ENCODE peak calls at places on chromosomes 4 and X, in seven cellular contexts. One of them, this sample, is unnamed.
A peak's percentile ranks its signal among the peaks of the same experiment; 100 is the strongest.

GRCh38 chrX:71606536-71607216 is 11.6 kb downstream of the CXCR3 start:
- DNase-seq in lower leg skin: no peak
- DNase-seq in activated naive CD8-positive, alpha-beta T cell treated with anti-CD3 and anti-CD28 coated beads, Interleukin-2, amount 50 U/mL, for 24 hours: no peak
- DNase-seq in stimulated activated CD8-positive, alpha-beta memory T cell treated with anti-CD3 and anti-CD28 coated beads, Interleukin-7, amount 100 ng/mL, for 1 hour: no peak
- DNase-seq in AG20443: no peak
- DNase-seq in WTC11: no peak
- DNase-seq in activated T-cell treated with anti-CD3 and anti-CD28 coated beads, Interleukin-2, amount 50 U/mL, for 72 hours: no peak
- DNase-seq in this sample: no peak

GRCh38 chr4:52235775-52236174 is 184.7 kb downstream of the SPATA18 start:
- DNase-seq in lower leg skin: no peak
- DNase-seq in activated naive CD8-positive, alpha-beta T cell treated with anti-CD3 and anti-CD28 coated beads, Interleukin-2, amount 50 U/mL, for 24 hours: no peak
- DNase-seq in stimulated activated CD8-positive, alpha-beta memory T cell treated with anti-CD3 and anti-CD28 coated beads, Interleukin-7, amount 100 ng/mL, for 1 hour: no peak
- DNase-seq in AG20443: no peak
- DNase-seq in WTC11: no peak
- DNase-seq in activated T-cell treated with anti-CD3 and anti-CD28 coated beads, Interleukin-2, amount 50 U/mL, for 72 hours: no peak
- DNase-seq in this sample: no peak

GRCh38 chr4:84697159-84697558 is 114.2 kb downstream of the CDS1 start:
- DNase-seq in lower leg skin: no peak
- DNase-seq in activated naive CD8-positive, alpha-beta T cell treated with anti-CD3 and anti-CD28 coated beads, Interleukin-2, amount 50 U/mL, for 24 hours: no peak
- DNase-seq in stimulated activated CD8-positive, alpha-beta memory T cell treated with anti-CD3 and anti-CD28 coated beads, Interleukin-7, amount 100 ng/mL, for 1 hour: no peak
- DNase-seq in AG20443: no peak
- DNase-seq in WTC11: no peak
- DNase-seq in activated T-cell treated with anti-CD3 and anti-CD28 coated beads, Interleukin-2, amount 50 U/mL, for 72 hours: no peak
- DNase-seq in this sample: no peak

GRCh38 chrX:140508958-140509357 is 4.1 kb upstream of the SOX3 start:
- DNase-seq in lower leg skin: no peak
- DNase-seq in activated naive CD8-positive, alpha-beta T cell treated with anti-CD3 and anti-CD28 coated beads, Interleukin-2, amount 50 U/mL, for 24 hours: no peak
- DNase-seq in stimulated activated CD8-positive, alpha-beta memory T cell treated with anti-CD3 and anti-CD28 coated beads, Interleukin-7, amount 100 ng/mL, for 1 hour: no peak
- DNase-seq in AG20443: no peak
- DNase-seq in WTC11: no peak
- DNase-seq in activated T-cell treated with anti-CD3 and anti-CD28 coated beads, Interleukin-2, amount 50 U/mL, for 72 hours: no peak
- DNase-seq in this sample: no peak

GRCh38 chr4:146916479-146917076 is 29.1 kb downstream of the TTC29 start:
- DNase-seq in lower leg skin: no peak
- DNase-seq in activated naive CD8-positive, alpha-beta T cell treated with anti-CD3 and anti-CD28 coated beads, Interleukin-2, amount 50 U/mL, for 24 hours: no peak
- DNase-seq in stimulated activated CD8-positive, alpha-beta memory T cell treated with anti-CD3 and anti-CD28 coated beads, Interleukin-7, amount 100 ng/mL, for 1 hour: no peak
- DNase-seq in AG20443: peak; percentile 18
- DNase-seq in WTC11: no peak
- DNase-seq in activated T-cell treated with anti-CD3 and anti-CD28 coated beads, Interleukin-2, amount 50 U/mL, for 72 hours: peak; percentile 13
- DNase-seq in this sample: peak; percentile 8

GRCh38 chrX:50905334-50905733 is 5.2 kb upstream of the BMP15 start:
- DNase-seq in lower leg skin: no peak
- DNase-seq in activated naive CD8-positive, alpha-beta T cell treated with anti-CD3 and anti-CD28 coated beads, Interleukin-2, amount 50 U/mL, for 24 hours: peak; percentile 5
- DNase-seq in stimulated activated CD8-positive, alpha-beta memory T cell treated with anti-CD3 and anti-CD28 coated beads, Interleukin-7, amount 100 ng/mL, for 1 hour: no peak
- DNase-seq in AG20443: no peak
- DNase-seq in WTC11: peak; percentile 29
- DNase-seq in activated T-cell treated with anti-CD3 and anti-CD28 coated beads, Interleukin-2, amount 50 U/mL, for 72 hours: peak; percentile 10
- DNase-seq in this sample: no peak

GRCh38 chr4:126268106-126268505 is 953.4 kb downstream of the FAT4 start:
- DNase-seq in lower leg skin: no peak
- DNase-seq in activated naive CD8-positive, alpha-beta T cell treated with anti-CD3 and anti-CD28 coated beads, Interleukin-2, amount 50 U/mL, for 24 hours: no peak
- DNase-seq in stimulated activated CD8-positive, alpha-beta memory T cell treated with anti-CD3 and anti-CD28 coated beads, Interleukin-7, amount 100 ng/mL, for 1 hour: no peak
- DNase-seq in AG20443: no peak
- DNase-seq in WTC11: no peak
- DNase-seq in activated T-cell treated with anti-CD3 and anti-CD28 coated beads, Interleukin-2, amount 50 U/mL, for 72 hours: no peak
- DNase-seq in this sample: no peak

GRCh38 chrX:40573763-40574162 is 7.0 kb upstream of the ATP6AP2 start:
- DNase-seq in lower leg skin: no peak
- DNase-seq in activated naive CD8-positive, alpha-beta T cell treated with anti-CD3 and anti-CD28 coated beads, Interleukin-2, amount 50 U/mL, for 24 hours: peak; percentile 18
- DNase-seq in stimulated activated CD8-positive, alpha-beta memory T cell treated with anti-CD3 and anti-CD28 coated beads, Interleukin-7, amount 100 ng/mL, for 1 hour: no peak
- DNase-seq in AG20443: no peak
- DNase-seq in WTC11: peak; percentile 20
- DNase-seq in activated T-cell treated with anti-CD3 and anti-CD28 coated beads, Interleukin-2, amount 50 U/mL, for 72 hours: peak; percentile 46
- DNase-seq in this sample: peak; percentile 35

GRCh38 chrX:20139966-20140365 is 1.7 kb downstream of the EIF1AX start:
- DNase-seq in lower leg skin: no peak
- DNase-seq in activated naive CD8-positive, alpha-beta T cell treated with anti-CD3 and anti-CD28 coated beads, Interleukin-2, amount 50 U/mL, for 24 hours: no peak
- DNase-seq in stimulated activated CD8-positive, alpha-beta memory T cell treated with anti-CD3 and anti-CD28 coated beads, Interleukin-7, amount 100 ng/mL, for 1 hour: no peak
- DNase-seq in AG20443: peak; percentile 20
- DNase-seq in WTC11: no peak
- DNase-seq in activated T-cell treated with anti-CD3 and anti-CD28 coated beads, Interleukin-2, amount 50 U/mL, for 72 hours: no peak
- DNase-seq in this sample: no peak

GRCh38 chr4:146134761-146135160 is 40.8 kb upstream of the LSM6 start:
- DNase-seq in lower leg skin: peak; percentile 32
- DNase-seq in activated naive CD8-positive, alpha-beta T cell treated with anti-CD3 and anti-CD28 coated beads, Interleukin-2, amount 50 U/mL, for 24 hours: no peak
- DNase-seq in stimulated activated CD8-positive, alpha-beta memory T cell treated with anti-CD3 and anti-CD28 coated beads, Interleukin-7, amount 100 ng/mL, for 1 hour: no peak
- DNase-seq in AG20443: no peak
- DNase-seq in WTC11: no peak
- DNase-seq in activated T-cell treated with anti-CD3 and anti-CD28 coated beads, Interleukin-2, amount 50 U/mL, for 72 hours: no peak
- DNase-seq in this sample: no peak

GRCh38 chr4:2935762-2936743 is 27.2 kb downstream of the NOP14 start:
- DNase-seq in lower leg skin: no peak
- DNase-seq in activated naive CD8-positive, alpha-beta T cell treated with anti-CD3 and anti-CD28 coated beads, Interleukin-2, amount 50 U/mL, for 24 hours: peak; percentile 78
- DNase-seq in stimulated activated CD8-positive, alpha-beta memory T cell treated with anti-CD3 and anti-CD28 coated beads, Interleukin-7, amount 100 ng/mL, for 1 hour: no peak
- DNase-seq in AG20443: no peak
- DNase-seq in WTC11: no peak
- DNase-seq in activated T-cell treated with anti-CD3 and anti-CD28 coated beads, Interleukin-2, amount 50 U/mL, for 72 hours: peak; percentile 90
- DNase-seq in this sample: peak; percentile 84

GRCh38 chr4:2745981-2746806 is 9.9 kb downstream of the TNIP2 start:
- DNase-seq in lower leg skin: peak; percentile 58
- DNase-seq in activated naive CD8-positive, alpha-beta T cell treated with anti-CD3 and anti-CD28 coated beads, Interleukin-2, amount 50 U/mL, for 24 hours: peak; percentile 91
- DNase-seq in stimulated activated CD8-positive, alpha-beta memory T cell treated with anti-CD3 and anti-CD28 coated beads, Interleukin-7, amount 100 ng/mL, for 1 hour: peak; percentile 42
- DNase-seq in AG20443: peak; percentile 70
- DNase-seq in WTC11: no peak
- DNase-seq in activated T-cell treated with anti-CD3 and anti-CD28 coated beads, Interleukin-2, amount 50 U/mL, for 72 hours: peak; percentile 98
- DNase-seq in this sample: no peak

GRCh38 chr4:153040677-153041076 is 104.6 kb downstream of the FHDC1 start:
- DNase-seq in lower leg skin: no peak
- DNase-seq in activated naive CD8-positive, alpha-beta T cell treated with anti-CD3 and anti-CD28 coated beads, Interleukin-2, amount 50 U/mL, for 24 hours: no peak
- DNase-seq in stimulated activated CD8-positive, alpha-beta memory T cell treated with anti-CD3 and anti-CD28 coated beads, Interleukin-7, amount 100 ng/mL, for 1 hour: no peak
- DNase-seq in AG20443: no peak
- DNase-seq in WTC11: no peak
- DNase-seq in activated T-cell treated with anti-CD3 and anti-CD28 coated beads, Interleukin-2, amount 50 U/mL, for 72 hours: no peak
- DNase-seq in this sample: no peak

GRCh38 chr4:130077275-130077674 is 981.3 kb downstream of the C4orf33 start:
- DNase-seq in lower leg skin: no peak
- DNase-seq in activated naive CD8-positive, alpha-beta T cell treated with anti-CD3 and anti-CD28 coated beads, Interleukin-2, amount 50 U/mL, for 24 hours: no peak
- DNase-seq in stimulated activated CD8-positive, alpha-beta memory T cell treated with anti-CD3 and anti-CD28 coated beads, Interleukin-7, amount 100 ng/mL, for 1 hour: no peak
- DNase-seq in AG20443: no peak
- DNase-seq in WTC11: no peak
- DNase-seq in activated T-cell treated with anti-CD3 and anti-CD28 coated beads, Interleukin-2, amount 50 U/mL, for 72 hours: no peak
- DNase-seq in this sample: no peak

GRCh38 chr4:17027495-17027894 is 129.1 kb upstream of the LDB2 start:
- DNase-seq in lower leg skin: no peak
- DNase-seq in activated naive CD8-positive, alpha-beta T cell treated with anti-CD3 and anti-CD28 coated beads, Interleukin-2, amount 50 U/mL, for 24 hours: no peak
- DNase-seq in stimulated activated CD8-positive, alpha-beta memory T cell treated with anti-CD3 and anti-CD28 coated beads, Interleukin-7, amount 100 ng/mL, for 1 hour: no peak
- DNase-seq in AG20443: peak; percentile 89
- DNase-seq in WTC11: no peak
- DNase-seq in activated T-cell treated with anti-CD3 and anti-CD28 coated beads, Interleukin-2, amount 50 U/mL, for 72 hours: no peak
- DNase-seq in this sample: no peak

GRCh38 chr4:140330311-140330900 is 43.0 kb upstream of the SCOC start:
- DNase-seq in lower leg skin: no peak
- DNase-seq in activated naive CD8-positive, alpha-beta T cell treated with anti-CD3 and anti-CD28 coated beads, Interleukin-2, amount 50 U/mL, for 24 hours: no peak
- DNase-seq in stimulated activated CD8-positive, alpha-beta memory T cell treated with anti-CD3 and anti-CD28 coated beads, Interleukin-7, amount 100 ng/mL, for 1 hour: no peak
- DNase-seq in AG20443: peak; percentile 39
- DNase-seq in WTC11: no peak
- DNase-seq in activated T-cell treated with anti-CD3 and anti-CD28 coated beads, Interleukin-2, amount 50 U/mL, for 72 hours: no peak
- DNase-seq in this sample: no peak